ENCODE peak calls at places on chromosomes 13 and 19, in nine cellular contexts. T is dorsolateral prefrontal cortex, V is osteocyte, J is mucosa of descending colon, W is sigmoid colon, E is vagina, Y is astrocyte of the spinal cord, A is prostate gland, Q is neural progenitor cell. L is an unnamed sample.

GRCh38 chr13:37381502-37381901 is 217.1 kb downstream of the POSTN start:
- DNase-seq in T (no peak), V (no peak), J (no peak), W (no peak), E (no peak), Y (no peak), A (no peak), Q (no peak), L (no peak)

GRCh38 chr13:112881656-112882554 is 87.1 kb upstream of the MCF2L start:
- DNase-seq in T (no peak), V (no peak), J (peak), W (no peak), E (no peak), Y (no peak), A (no peak), Q (no peak), L (no peak)

GRCh38 chr13:61751039-61751438 is 335.4 kb upstream of the PCDH20 start:
- DNase-seq in T (no peak), V (no peak), J (no peak), W (no peak), E (no peak), Y (no peak), A (no peak), Q (no peak), L (no peak)

GRCh38 chr13:51856027-51856736 is 5.6 kb upstream of the CCDC70 start:
- DNase-seq in T (no peak), V (no peak), J (no peak), W (no peak), E (no peak), Y (no peak), A (no peak), Q (no peak), L (peak)

GRCh38 chr13:98181106-98181815 is 4.2 kb upstream of the RNF113B start:
- DNase-seq in T (no peak), V (no peak), J (no peak), W (no peak), E (no peak), Y (no peak), A (no peak), Q (no peak), L (no peak)

GRCh38 chr13:21075303-21076264 is 14.2 kb upstream of the LATS2 start:
- DNase-seq in T (no peak), V (peak), J (peak), W (peak), E (no peak), Y (peak), A (no peak), Q (peak), L (no peak)

GRCh38 chr19:48737360-48737998 is 2.9 kb downstream of the RASIP1 start:
- DNase-seq in T (no peak), V (no peak), J (no peak), W (no peak), E (no peak), Y (no peak), A (no peak), Q (peak), L (no peak)

GRCh38 chr19:14944456-14944855 is 3.2 kb downstream of the OR7C2 start:
- DNase-seq in T (no peak), V (peak), J (no peak), W (no peak), E (no peak), Y (no peak), A (no peak), Q (no peak), L (no peak)

DNA sequence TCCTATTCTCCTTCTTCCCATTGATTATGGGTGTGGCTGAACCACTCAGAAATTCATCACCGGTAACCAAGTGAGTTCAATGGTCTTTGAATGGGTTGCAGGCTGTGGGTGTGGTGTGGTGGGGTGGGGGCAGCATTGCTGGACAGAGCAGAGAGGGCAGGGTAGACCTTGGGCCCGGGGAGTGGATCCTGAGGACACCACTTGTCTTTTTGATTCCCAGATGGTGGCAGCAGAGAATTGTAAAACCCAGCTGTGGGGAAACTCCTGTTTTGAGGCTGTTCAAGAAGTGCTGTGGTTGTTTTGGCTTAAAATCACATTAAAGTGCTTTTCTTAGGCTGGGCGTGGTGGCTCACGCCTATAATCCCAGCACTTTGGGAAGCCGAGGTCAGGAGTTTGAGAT is 45.8 kb upstream of the RGCC start:
- DNase-seq in T (no peak), V (peak), J (no peak), W (no peak), E (no peak), Y (peak), A (peak), Q (peak), L (peak)
- TF ChIP-seq CTCF in T (peak), V (peak), J (no peak), W (no peak), E (no peak), Y (peak), A (peak), Q (peak), L (peak)

GRCh38 chr13:76968041-76968440 is 19.7 kb downstream of the ACOD1 start:
- DNase-seq in T (no peak), V (no peak), J (no peak), W (no peak), E (no peak), Y (no peak), A (no peak), Q (no peak), L (no peak)
- TF ChIP-seq CTCF in T (no peak), V (no peak), J (no peak), W (no peak), E (no peak), Y (no peak), A (no peak), Q (no peak), L (no peak)

DNA sequence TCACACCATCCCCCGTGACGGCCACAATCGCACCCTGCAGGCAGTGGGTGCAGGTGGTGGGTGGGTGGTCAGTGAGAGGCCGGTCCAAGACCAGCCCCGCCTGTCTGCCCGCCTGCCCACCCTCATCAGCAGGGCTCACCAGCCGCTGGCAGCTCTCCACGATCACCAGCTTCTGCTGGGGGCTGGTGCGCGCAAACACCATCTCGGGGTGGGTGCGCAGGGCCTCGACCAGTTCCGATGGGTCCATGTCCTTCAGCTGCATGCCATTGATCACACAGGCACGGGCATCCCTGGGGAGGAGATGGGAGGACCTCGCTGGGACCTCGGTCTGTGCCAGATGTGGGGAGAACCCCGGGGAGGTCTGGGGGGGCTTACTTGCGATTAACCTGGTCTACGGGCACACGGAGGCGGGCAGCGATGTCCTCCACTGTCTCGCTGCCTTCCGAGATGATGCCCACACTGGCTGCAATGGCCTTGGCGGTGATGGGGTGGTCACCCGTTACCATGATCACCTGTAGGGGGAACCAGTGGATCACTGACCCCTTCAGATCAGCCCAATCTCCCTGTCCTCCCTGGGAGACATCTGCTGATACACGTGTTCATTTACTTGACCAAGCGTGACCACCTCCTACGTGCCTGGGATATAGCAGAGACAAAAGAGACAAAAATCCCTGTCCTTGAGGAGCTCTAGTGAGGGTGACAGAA is 8.0 kb downstream of the ATP4A start:
- DNase-seq in T (no peak), V (no peak), J (peak), W (no peak), E (no peak), Y (peak), A (no peak), Q (peak), L (peak)
- TF ChIP-seq CTCF in T (no peak), V (peak), J (no peak), W (no peak), E (no peak), Y (peak), A (no peak), Q (peak), L (no peak)

GRCh38 chr19:55172741-55173140 is 6.3 kb upstream of the DNAAF3 start:
- DNase-seq in T (no peak), V (no peak), J (no peak), W (no peak), E (no peak), Y (peak), A (no peak), Q (no peak), L (no peak)
- TF ChIP-seq CTCF in T (no peak), V (no peak), J (no peak), W (no peak), E (no peak), Y (no peak), A (no peak), Q (no peak), L (no peak)

L was measured in MCF 10A.